ENCODE peak calls at places on chromosome 6, in seven cellular contexts. M is sigmoid colon; S is HTR-8/SVneo; T is activated CD8-positive, alpha-beta memory T cell treated with anti-CD3 and anti-CD28 coated beads for 24 hours; I is body of pancreas; X is Calu3; L is NCI-H2081 treated with DMSO at 0.1 percent for 48 hours. F is an unnamed sample.

GRCh38 chr6:72975346-72975745 is 249.9 kb downstream of the KHDC1L start:
- DNase-seq in M (no peak), S (no peak), T (no peak), I (no peak), X (no peak), L (no peak), F (no peak)

GRCh38 chr6:136614994-136615393 is 64.8 kb upstream of the MAP7 start:
- DNase-seq in M (no peak), S (no peak), T (no peak), I (no peak), X (no peak), L (no peak), F (no peak)

GRCh38 chr6:121310495-121310894 is 23.8 kb downstream of the TBC1D32 start:
- DNase-seq in M (no peak), S (no peak), T (no peak), I (no peak), X (no peak), L (no peak), F (no peak)

GRCh38 chr6:24576452-24576851 is 69.5 kb downstream of the KIAA0319 start:
- DNase-seq in M (no peak), S (no peak), T (no peak), I (no peak), X (no peak), L (no peak), F (no peak)

GRCh38 chr6:27327023-27327742 is 15.1 kb upstream of the POM121L2 start:
- DNase-seq in M (no peak), S (no peak), T (no peak), I (no peak), X (no peak), L (no peak), F (no peak)

GRCh38 chr6:71478834-71479541 is 190.4 kb downstream of the OGFRL1 start:
- DNase-seq in M (no peak), S (peak; percentile 58), T (no peak), I (no peak), X (no peak), L (no peak), F (no peak)

GRCh38 chr6:8059129-8059528 is 5.1 kb downstream of the BLOC1S5 start:
- DNase-seq in M (no peak), S (no peak), T (no peak), I (no peak), X (no peak), L (no peak), F (no peak)

GRCh38 chr6:132764370-132764769 is 6.7 kb upstream of the VNN2 start:
- DNase-seq in M (no peak), S (peak; percentile 41), T (no peak), I (peak; percentile 29), X (peak; percentile 68), L (no peak), F (peak; percentile 52)

GRCh38 chr6:15430181-15430580 is 184.3 kb downstream of the JARID2 start:
- DNase-seq in M (no peak), S (no peak), T (no peak), I (no peak), X (no peak), L (no peak), F (no peak)

GRCh38 chr6:143700684-143701342 is 23.0 kb downstream of the PHACTR2 start:
- DNase-seq in M (no peak), S (no peak), T (no peak), I (no peak), X (no peak), L (no peak), F (no peak)

GRCh38 chr6:118903134-118903533 is 9.2 kb downstream of the ASF1A start:
- DNase-seq in M (no peak), S (no peak), T (no peak), I (no peak), X (no peak), L (no peak), F (no peak)

GRCh38 chr6:26415791-26416190 is 13.7 kb downstream of the BTN3A1 start:
- DNase-seq in M (no peak), S (no peak), T (no peak), I (no peak), X (no peak), L (no peak), F (no peak)

GRCh38 chr6:144314562-144314961 is 29.4 kb downstream of the UTRN start:
- DNase-seq in M (no peak), S (no peak), T (no peak), I (no peak), X (no peak), L (no peak), F (peak; percentile 49)

GRCh38 chr6:137951064-137951597 is 84.1 kb downstream of the TNFAIP3 start:
- DNase-seq in M (no peak), S (no peak), T (no peak), I (no peak), X (no peak), L (no peak), F (no peak)

GRCh38 chr6:35036059-35036827 is 104.9 kb downstream of the TCP11 start:
- DNase-seq in M (no peak), S (no peak), T (no peak), I (no peak), X (no peak), L (no peak), F (no peak)

GRCh38 chr6:6984585-6985366 is 123.0 kb upstream of the RREB1 start:
- DNase-seq in M (no peak), S (no peak), T (no peak), I (no peak), X (no peak), L (no peak), F (no peak)

GRCh38 chr6:149938571-149939462 is 3.0 kb upstream of the ULBP2 start:
- DNase-seq in M (no peak), S (no peak), T (peak; percentile 79), I (no peak), X (no peak), L (no peak), F (no peak)

GRCh38 chr6:87151786-87152527 is 3.4 kb upstream of the ZNF292 start:
- DNase-seq in M (peak; percentile 85), S (peak; percentile 23), T (peak; percentile 92), I (peak; percentile 62), X (peak; percentile 56), L (no peak), F (peak; percentile 69)

GRCh38 chr6:28335040-28335563 is 846 bp downstream of the ZSCAN31 start:
- DNase-seq in M (no peak), S (no peak), T (no peak), I (no peak), X (no peak), L (no peak), F (no peak)

GRCh38 chr6:146287691-146288369 is 255.8 kb upstream of the RAB32 start:
- DNase-seq in M (no peak), S (no peak), T (no peak), I (no peak), X (no peak), L (no peak), F (no peak)

GRCh38 chr6:158316022-158316421 is 3.8 kb downstream of the TULP4 start:
- DNase-seq in M (no peak), S (no peak), T (no peak), I (no peak), X (no peak), L (no peak), F (no peak)

GRCh38 chr6:159068904-159069578 is 24.2 kb upstream of the TAGAP start:
- DNase-seq in M (no peak), S (no peak), T (no peak), I (no peak), X (no peak), L (no peak), F (no peak)

GRCh38 chr6:108116781-108117426 is 42.4 kb upstream of the OSTM1 start:
- DNase-seq in M (no peak), S (no peak), T (peak; percentile 63), I (no peak), X (no peak), L (no peak), F (no peak)

GRCh38 chr6:14177413-14178082 is 60.0 kb downstream of the CD83 start:
- DNase-seq in M (no peak), S (peak; percentile 27), T (no peak), I (no peak), X (no peak), L (no peak), F (no peak)

GRCh38 chr6:12958052-12958706 is 241.6 kb downstream of the PHACTR1 start:
- DNase-seq in M (no peak), S (no peak), T (no peak), I (peak; percentile 22), X (no peak), L (no peak), F (no peak)

GRCh38 chr6:45854343-45854742 is 161.3 kb downstream of the CLIC5 start:
- DNase-seq in M (no peak), S (no peak), T (no peak), I (no peak), X (no peak), L (no peak), F (no peak)

GRCh38 chr6:74879234-74879633 is 326.6 kb downstream of the COL12A1 start:
- DNase-seq in M (no peak), S (peak; percentile 3), T (no peak), I (no peak), X (no peak), L (no peak), F (no peak)

GRCh38 chr6:133888931-133889556 is at the start of gene TCF21:
- DNase-seq in M (peak; percentile 88), S (peak; percentile 59), T (no peak), I (peak; percentile 20), X (no peak), L (no peak), F (peak; percentile 28)

GRCh38 chr6:149984778-149985177 is 21.0 kb downstream of the ULBP1 start:
- DNase-seq in M (no peak), S (no peak), T (no peak), I (no peak), X (no peak), L (no peak), F (no peak)